ENCODE peak calls at places on chromosomes 16 and 17, in six cellular contexts. U is NCI-H345; F is Peyer's patch; D is iPS-NIHi11; V is effector CD4-positive, alpha-beta T cell; R is LNCaP clone FGC. Z is an unnamed sample.
A peak's percentile ranks its signal among the peaks of the same experiment; 100 is the strongest.

GRCh38 chr17:71251936-71252335 is 868.9 kb upstream of the SOX9 start:
- DNase-seq in U (no peak), F (no peak), D (no peak), V (no peak), R (no peak), Z (peak; percentile 15)

GRCh38 chr16:69469807-69470561 is 45.6 kb downstream of the CYB5B start:
- DNase-seq in U (no peak), F (no peak), D (no peak), V (no peak), R (no peak), Z (no peak)

GRCh38 chr16:25747160-25747758 is 55.5 kb downstream of the HS3ST4 start:
- DNase-seq in U (no peak), F (no peak), D (peak; percentile 57), V (no peak), R (no peak), Z (no peak)

GRCh38 chr17:81386646-81387234 is 8.5 kb upstream of the BAHCC1 start:
- DNase-seq in U (peak; percentile 56), F (no peak), D (no peak), V (no peak), R (no peak), Z (no peak)

GRCh38 chr17:50899559-50900319 is 33.6 kb upstream of the TOB1 start:
- DNase-seq in U (no peak), F (no peak), D (no peak), V (no peak), R (no peak), Z (no peak)

GRCh38 chr16:67391424-67392300 is 1.6 kb downstream of the TPPP3 start:
- DNase-seq in U (peak; percentile 32), F (peak; percentile 45), D (no peak), V (no peak), R (no peak), Z (no peak)

GRCh38 chr16:27972500-27972899 is 91.0 kb downstream of the GSG1L start:
- DNase-seq in U (peak; percentile 39), F (peak; percentile 56), D (peak; percentile 79), V (peak; percentile 10), R (peak; percentile 66), Z (no peak)

GRCh38 chr17:82583720-82584234 is 64.2 kb downstream of the FOXK2 start:
- DNase-seq in U (no peak), F (no peak), D (no peak), V (no peak), R (no peak), Z (no peak)

GRCh38 chr17:45895969-45896793 is 1.8 kb downstream of the MAPT start:
- DNase-seq in U (no peak), F (no peak), D (no peak), V (no peak), R (no peak), Z (no peak)

GRCh38 chr17:81393684-81394376 is 1.4 kb upstream of the BAHCC1 start:
- DNase-seq in U (peak; percentile 100), F (peak; percentile 98), D (peak; percentile 92), V (no peak), R (peak; percentile 100), Z (peak; percentile 100)

GRCh38 chr17:13346081-13346533 is 255.6 kb downstream of the HS3ST3A1 start:
- DNase-seq in U (no peak), F (no peak), D (peak; percentile 49), V (no peak), R (no peak), Z (peak; percentile 92)

GRCh38 chr17:33438578-33438977 is 145.5 kb upstream of the ASIC2 start:
- DNase-seq in U (no peak), F (no peak), D (no peak), V (no peak), R (no peak), Z (no peak)

GRCh38 chr17:9346296-9346926 is 229.2 kb downstream of the STX8 start:
- DNase-seq in U (no peak), F (no peak), D (no peak), V (no peak), R (no peak), Z (peak; percentile 96)

GRCh38 chr17:2724783-2725164 is 13.2 kb upstream of the CLUH start:
- DNase-seq in U (no peak), F (peak; percentile 65), D (peak; percentile 91), V (no peak), R (no peak), Z (no peak)

GRCh38 chr17:72677714-72678390 is 414.6 kb downstream of the SLC39A11 start:
- DNase-seq in U (no peak), F (peak; percentile 4), D (no peak), V (no peak), R (no peak), Z (no peak)

GRCh38 chr17:58686980-58687379 is 4.9 kb downstream of the TEX14 start:
- DNase-seq in U (no peak), F (no peak), D (no peak), V (no peak), R (no peak), Z (no peak)

GRCh38 chr17:4407216-4407615 is 26.5 kb upstream of the SPNS3 start:
- DNase-seq in U (no peak), F (no peak), D (no peak), V (no peak), R (no peak), Z (no peak)

GRCh38 chr17:65277576-65277975 is 140.4 kb downstream of the RGS9 start:
- DNase-seq in U (no peak), F (no peak), D (peak; percentile 3), V (no peak), R (no peak), Z (peak; percentile 57)

GRCh38 chr16:71396589-71396988 is 38.1 kb downstream of the CALB2 start:
- DNase-seq in U (no peak), F (no peak), D (no peak), V (no peak), R (no peak), Z (no peak)

GRCh38 chr17:62562656-62563055 is 64.8 kb upstream of the MRC2 start:
- DNase-seq in U (peak; percentile 5), F (no peak), D (no peak), V (no peak), R (no peak), Z (peak; percentile 22)

GRCh38 chr16:57528499-57529323 is 7.7 kb downstream of the CCDC102A start:
- DNase-seq in U (no peak), F (peak; percentile 85), D (peak; percentile 92), V (no peak), R (no peak), Z (no peak)

GRCh38 chr17:35432176-35433074 is at the start of gene SLFN12:
- DNase-seq in U (no peak), F (peak; percentile 76), D (peak; percentile 17), V (peak; percentile 28), R (no peak), Z (peak; percentile 77)

GRCh38 chr16:73315645-73316044 is 267.7 kb upstream of the ZFHX3 start:
- DNase-seq in U (no peak), F (no peak), D (no peak), V (no peak), R (no peak), Z (no peak)

GRCh38 chr17:45292696-45293412 is 24.0 kb downstream of the MAP3K14 start:
- DNase-seq in U (no peak), F (no peak), D (no peak), V (no peak), R (no peak), Z (no peak)

GRCh38 chr16:78677332-78677731 is 577.9 kb downstream of the WWOX start:
- DNase-seq in U (no peak), F (no peak), D (no peak), V (no peak), R (no peak), Z (no peak)

GRCh38 chr17:63435681-63436522 is 10.2 kb downstream of the CYB561 start:
- DNase-seq in U (peak; percentile 73), F (peak; percentile 74), D (peak; percentile 77), V (no peak), R (peak; percentile 97), Z (no peak)

GRCh38 chr17:13031718-13032350 is 14.0 kb upstream of the ELAC2 start:
- DNase-seq in U (peak; percentile 6), F (peak; percentile 65), D (peak; percentile 66), V (peak; percentile 16), R (peak; percentile 7), Z (no peak)

GRCh38 chr17:79803997-79804855 is 7.3 kb upstream of the CBX8 start:
- DNase-seq in U (peak; percentile 37), F (peak; percentile 66), D (no peak), V (peak; percentile 35), R (no peak), Z (no peak)

Z was measured in astrocyte of the cerebellum.